ENCODE peak calls at places on chromosomes 7 and 10, in five cellular contexts. E is aorta, C is mucosa of descending colon, G is cardiac fibroblast, F is lower lobe of right lung. V is an unnamed sample.

GRCh38 chr7:4650471-4651047 is 31.5 kb upstream of the FOXK1 start:
- DNase-seq in E (peak), C (no peak), G (peak), F (no peak), V (peak)

GRCh38 chr10:94489976-94490788 is 55.4 kb upstream of the HELLS start:
- DNase-seq in E (no peak), C (no peak), G (no peak), F (no peak), V (no peak)

GRCh38 chr10:17768506-17768905 is 16.5 kb downstream of the TMEM236 start:
- DNase-seq in E (no peak), C (no peak), G (no peak), F (no peak), V (no peak)

GRCh38 chr7:29854257-29854938 is 48.1 kb downstream of the WIPF3 start:
- DNase-seq in E (no peak), C (no peak), G (peak), F (no peak), V (no peak)

GRCh38 chr7:115734643-115735042 is 295.9 kb downstream of the TFEC start:
- DNase-seq in E (no peak), C (no peak), G (no peak), F (no peak), V (no peak)

GRCh38 chr7:2029211-2029905 is 203.4 kb downstream of the MAD1L1 start:
- DNase-seq in E (peak), C (no peak), G (no peak), F (peak), V (no peak)

GRCh38 chr10:30980951-30981616 is 50.6 kb downstream of the ZNF438 start:
- DNase-seq in E (no peak), C (peak), G (peak), F (no peak), V (peak)

GRCh38 chr7:40782836-40783235 is 648.0 kb downstream of the SUGCT start:
- DNase-seq in E (no peak), C (no peak), G (no peak), F (no peak), V (no peak)

GRCh38 chr10:74825371-74826141 is 844 bp upstream of the KAT6B start:
- DNase-seq in E (no peak), C (peak), G (no peak), F (no peak), V (peak)

GRCh38 chr7:132609222-132609621 is 33.0 kb upstream of the PLXNA4 start:
- DNase-seq in E (no peak), C (no peak), G (no peak), F (no peak), V (no peak)

GRCh38 chr7:133688483-133689239 is 435.8 kb downstream of the EXOC4 start:
- DNase-seq in E (no peak), C (no peak), G (peak), F (no peak), V (peak)

GRCh38 chr7:44184221-44184873 is 4.9 kb downstream of the GCK start:
- DNase-seq in E (no peak), C (no peak), G (peak), F (no peak), V (peak)

GRCh38 chr10:27612615-27613014 is 108.5 kb downstream of the RAB18 start:
- DNase-seq in E (no peak), C (no peak), G (no peak), F (no peak), V (peak)

GRCh38 chr10:133388973-133389818 is 4.8 kb upstream of the MTG1 start:
- DNase-seq in E (no peak), C (peak), G (no peak), F (peak), V (no peak)

GRCh38 chr10:34584164-34584563 is 230.9 kb downstream of the PARD3 start:
- DNase-seq in E (no peak), C (no peak), G (peak), F (no peak), V (peak)

GRCh38 chr10:26251925-26252324 is 35.4 kb downstream of the GAD2 start:
- DNase-seq in E (no peak), C (no peak), G (no peak), F (no peak), V (no peak)

GRCh38 chr7:48108959-48109847 is 20.1 kb downstream of the UPP1 start:
- DNase-seq in E (no peak), C (no peak), G (no peak), F (no peak), V (no peak)

GRCh38 chr7:151903249-151904032 is 26.5 kb upstream of the PRKAG2 start:
- DNase-seq in E (no peak), C (no peak), G (no peak), F (no peak), V (no peak)

DNA sequence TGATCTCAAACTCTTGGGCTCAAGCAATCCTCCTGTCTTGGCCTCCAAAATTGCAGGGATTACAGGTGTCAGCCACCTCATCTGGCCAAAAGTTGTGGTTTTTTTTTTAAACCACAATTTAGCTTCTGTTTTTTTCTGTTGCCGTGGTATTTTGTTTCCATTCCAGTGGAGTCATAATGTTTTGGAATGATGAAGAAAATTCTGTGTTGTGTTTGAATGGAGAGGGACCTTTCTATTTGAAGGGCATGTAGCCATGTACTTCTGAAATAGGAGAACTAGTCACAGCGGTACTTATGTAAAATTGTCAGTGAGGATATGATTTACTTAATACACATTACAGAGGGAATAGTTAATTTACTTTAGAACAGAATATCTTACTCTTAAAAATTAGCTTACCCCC is 201.3 kb downstream of the ARL4A start:
- DNase-seq in E (no peak), C (no peak), G (peak), F (no peak), V (peak)
- H3K4me3 ChIP-seq in E (no peak), C (no peak), G (no peak), F (no peak), V (no peak)

GRCh38 chr7:22854158-22855048 is 31.8 kb upstream of the TOMM7 start:
- DNase-seq in E (peak), C (peak), G (peak), F (peak), V (peak)

GRCh38 chr7:22853138-22853537 is 30.5 kb upstream of the TOMM7 start:
- DNase-seq in E (no peak), C (no peak), G (no peak), F (no peak), V (no peak)

GRCh38 chr7:22855049-22855392 is 32.4 kb upstream of the TOMM7 start:
- DNase-seq in E (no peak), C (no peak), G (no peak), F (no peak), V (no peak)

GRCh38 chr7:22851140-22851539 is 28.5 kb upstream of the TOMM7 start:
- DNase-seq in E (no peak), C (no peak), G (no peak), F (no peak), V (no peak)

DNA sequence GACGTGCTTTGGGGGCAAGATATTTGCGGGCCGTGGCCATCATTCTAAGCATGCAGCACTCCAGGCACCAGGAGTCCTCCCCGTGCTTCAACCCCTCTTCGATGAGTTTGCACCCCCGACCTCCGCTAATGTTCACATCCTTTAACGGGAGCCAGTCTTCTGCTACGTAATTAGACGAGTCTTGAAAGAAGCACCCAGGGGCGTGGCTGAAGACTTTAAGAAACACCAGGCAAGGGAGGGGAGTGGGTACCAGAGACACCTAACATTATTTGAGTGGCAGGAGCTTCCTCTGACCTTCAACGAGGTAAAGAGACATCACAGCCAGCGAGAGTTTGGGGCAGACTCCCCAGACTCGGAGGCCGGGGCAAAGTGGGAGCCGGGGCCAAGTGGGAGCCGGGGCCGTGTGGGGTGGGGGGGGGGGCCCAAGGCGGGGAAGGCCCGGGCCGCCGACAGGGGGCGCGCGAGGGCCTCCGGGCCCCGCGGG is 31.1 kb upstream of the TOMM7 start:
- DNase-seq in E (peak), C (peak), G (peak), F (no peak), V (no peak)
- H3K4me3 ChIP-seq in E (no peak), C (peak), G (peak), F (peak), V (peak)

GRCh38 chr10:86651021-86651471 is 3.3 kb upstream of the OPN4 start:
- DNase-seq in E (peak), C (peak), G (no peak), F (no peak), V (no peak)

GRCh38 chr10:86648706-86649426 is 5.5 kb upstream of the OPN4 start:
- DNase-seq in E (no peak), C (peak), G (peak), F (no peak), V (peak)

GRCh38 chr10:86650151-86650550 is 4.2 kb upstream of the OPN4 start:
- DNase-seq in E (no peak), C (no peak), G (no peak), F (no peak), V (no peak)

GRCh38 chr10:86647773-86648705 is 6.3 kb upstream of the OPN4 start:
- DNase-seq in E (no peak), C (no peak), G (no peak), F (no peak), V (no peak)

GRCh38 chr10:86649471-86650150 is 4.7 kb upstream of the OPN4 start:
- DNase-seq in E (no peak), C (no peak), G (no peak), F (no peak), V (no peak)
- H3K4me3 ChIP-seq in E (no peak), C (no peak), G (no peak), F (no peak), V (no peak)

GRCh38 chr10:68543004-68543918 is 15.9 kb upstream of the SLC25A16 start:
- DNase-seq in E (no peak), C (no peak), G (no peak), F (no peak), V (no peak)

GRCh38 chr10:68536973-68537372 is 9.7 kb upstream of the SLC25A16 start:
- DNase-seq in E (no peak), C (no peak), G (no peak), F (no peak), V (no peak)

GRCh38 chr10:68537796-68538195 is 10.5 kb upstream of the SLC25A16 start:
- DNase-seq in E (no peak), C (no peak), G (no peak), F (no peak), V (no peak)

DNA sequence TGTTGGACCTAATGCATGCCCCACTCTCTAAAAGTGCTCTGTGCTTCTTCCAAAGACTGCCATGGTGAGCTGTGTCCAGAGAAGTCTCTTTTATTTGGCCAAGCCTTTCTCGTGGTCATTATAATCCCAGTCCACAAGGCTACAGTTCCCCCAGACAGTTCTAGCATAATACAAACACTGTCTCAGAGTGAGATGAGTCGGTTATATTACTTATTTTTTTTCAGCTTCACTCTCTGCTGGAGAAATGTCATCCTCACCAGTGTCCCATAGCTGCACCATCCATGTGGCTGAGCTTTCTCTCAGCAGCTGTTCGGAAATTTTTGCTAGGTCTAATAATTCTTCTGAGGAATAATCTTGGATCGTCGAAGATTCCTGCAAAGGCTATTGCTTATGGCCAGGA is 14.7 kb upstream of the SLC25A16 start:
- DNase-seq in E (no peak), C (no peak), G (no peak), F (no peak), V (no peak)
- H3K4me3 ChIP-seq in E (no peak), C (no peak), G (no peak), F (no peak), V (no peak)

DNA sequence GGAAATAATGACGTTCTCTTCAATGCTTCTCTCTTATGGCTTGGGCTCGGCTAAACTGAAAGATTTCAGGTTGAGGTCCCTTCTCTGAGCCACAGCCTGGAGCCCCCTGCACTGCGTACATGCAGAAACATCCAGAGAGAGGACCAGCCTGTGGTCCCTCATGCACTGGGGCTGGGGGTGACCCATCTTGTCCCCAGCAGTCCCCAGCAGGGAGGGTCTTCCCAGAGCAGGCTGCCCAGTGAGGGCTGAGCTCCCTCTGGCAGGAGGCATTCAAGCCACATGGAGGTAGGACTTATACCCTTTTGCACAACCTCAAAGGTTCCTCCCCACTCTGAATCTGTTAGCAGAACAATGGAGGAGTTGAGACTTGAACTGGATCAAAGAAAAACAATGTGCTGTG is 7.4 kb downstream of the GDF10 start:
- DNase-seq in E (no peak), C (no peak), G (no peak), F (no peak), V (no peak)
- H3K4me3 ChIP-seq in E (no peak), C (no peak), G (no peak), F (no peak), V (no peak)

DNA sequence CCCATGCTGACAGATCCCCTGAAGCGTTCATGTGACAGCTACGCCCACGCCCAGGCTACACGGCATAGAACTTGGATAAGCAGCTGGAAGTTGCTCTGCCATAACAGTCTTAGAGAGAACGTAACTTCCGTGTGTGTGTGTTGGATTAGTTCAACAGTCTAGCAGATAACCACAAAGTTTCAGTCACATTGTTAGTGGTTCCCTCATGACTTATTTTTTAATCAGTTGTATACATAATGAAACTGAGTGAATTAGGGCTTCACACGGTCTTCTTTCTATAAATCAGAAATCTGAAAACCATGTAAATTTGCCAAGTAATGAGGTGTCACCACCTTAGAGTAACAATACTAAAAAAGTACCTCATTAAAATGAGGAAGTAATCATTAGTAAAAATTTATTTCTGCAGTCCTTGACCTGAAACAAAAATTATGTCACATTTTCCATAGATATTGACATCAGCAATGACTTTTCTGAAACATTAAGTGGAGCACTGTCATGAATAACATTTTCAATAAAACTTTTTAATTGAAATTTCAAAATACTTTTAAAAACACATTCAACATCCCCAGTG is 21.7 kb upstream of the MACC1 start:
- DNase-seq in E (peak), C (peak), G (peak), F (peak), V (no peak)
- H3K4me3 ChIP-seq in E (no peak), C (no peak), G (no peak), F (no peak), V (no peak)

DNA sequence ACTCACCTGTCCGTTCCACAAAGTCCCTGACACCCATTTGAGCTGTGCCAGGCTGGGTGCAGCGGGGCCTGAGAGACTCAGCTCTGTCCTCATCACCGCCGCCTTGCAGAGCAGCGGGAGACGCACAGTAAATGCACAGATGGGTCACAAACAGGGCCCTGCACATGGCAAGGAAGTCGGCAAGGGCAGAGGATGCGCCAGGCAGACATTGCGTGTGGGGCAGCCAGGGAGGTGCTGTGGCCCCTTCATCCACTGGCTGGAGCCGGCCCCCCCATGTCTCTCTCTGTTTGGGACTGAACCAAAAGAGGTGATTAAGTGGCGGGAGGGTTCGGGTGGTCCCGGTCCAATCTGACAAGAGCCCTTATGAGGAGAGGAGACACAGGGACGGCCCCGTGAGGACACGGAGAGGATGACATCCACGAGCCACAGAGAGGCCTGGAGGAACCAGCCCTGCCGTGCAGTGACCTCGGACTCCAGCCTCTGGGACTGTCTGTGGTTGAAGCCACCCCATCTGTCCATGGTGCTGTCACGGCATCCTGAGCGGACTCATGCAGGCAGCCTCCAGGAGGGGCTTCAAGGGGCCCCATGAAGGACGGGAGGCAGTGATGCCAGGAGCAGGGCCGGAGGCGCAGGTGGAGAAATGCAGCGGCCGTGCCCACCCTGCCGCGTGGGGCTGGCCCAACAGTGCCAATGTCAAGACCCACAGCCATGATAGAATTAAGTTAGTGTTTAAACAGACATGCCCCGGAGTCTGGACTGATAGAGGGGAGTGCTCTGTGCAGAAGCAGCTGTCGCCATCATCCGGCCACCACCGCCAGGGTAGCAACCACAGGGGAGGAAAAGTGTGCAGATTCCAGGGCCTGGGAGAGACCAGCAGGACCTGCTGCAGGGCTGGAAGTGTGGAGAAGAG is 28.4 kb upstream of the FOXL3 start:
- DNase-seq in E (peak), C (no peak), G (no peak), F (peak), V (no peak)
- H3K4me3 ChIP-seq in E (no peak), C (no peak), G (no peak), F (no peak), V (no peak)

GRCh38 chr7:149284850-149285580 is 23.0 kb downstream of the ZNF783 start:
- DNase-seq in E (peak), C (peak), G (peak), F (peak), V (peak)
- H3K4me3 ChIP-seq in E (peak), C (no peak), G (peak), F (peak), V (peak)

DNA sequence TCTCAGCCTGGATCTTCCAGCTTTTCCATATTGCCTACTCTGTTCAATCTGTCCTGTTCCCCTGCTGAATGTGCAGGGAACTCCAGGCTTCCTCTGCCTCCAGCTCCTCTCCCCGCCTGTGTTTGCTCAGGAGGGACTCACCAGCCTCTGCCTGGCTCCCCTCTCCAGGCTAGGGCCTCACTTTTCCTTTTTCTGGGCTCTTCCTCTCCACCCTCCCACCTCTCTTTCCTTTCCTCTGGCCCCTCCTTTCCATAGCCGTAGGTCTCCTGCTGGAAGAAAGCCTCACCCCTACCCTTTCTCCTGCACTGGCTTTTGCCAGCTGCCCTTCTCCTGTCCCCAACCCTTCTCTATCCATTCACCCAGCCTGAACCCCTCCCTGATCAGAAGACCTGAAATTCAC is 25.0 kb downstream of the PILRA start:
- DNase-seq in E (no peak), C (no peak), G (no peak), F (no peak), V (no peak)
- H3K4me3 ChIP-seq in E (no peak), C (no peak), G (no peak), F (no peak), V (no peak)

DNA sequence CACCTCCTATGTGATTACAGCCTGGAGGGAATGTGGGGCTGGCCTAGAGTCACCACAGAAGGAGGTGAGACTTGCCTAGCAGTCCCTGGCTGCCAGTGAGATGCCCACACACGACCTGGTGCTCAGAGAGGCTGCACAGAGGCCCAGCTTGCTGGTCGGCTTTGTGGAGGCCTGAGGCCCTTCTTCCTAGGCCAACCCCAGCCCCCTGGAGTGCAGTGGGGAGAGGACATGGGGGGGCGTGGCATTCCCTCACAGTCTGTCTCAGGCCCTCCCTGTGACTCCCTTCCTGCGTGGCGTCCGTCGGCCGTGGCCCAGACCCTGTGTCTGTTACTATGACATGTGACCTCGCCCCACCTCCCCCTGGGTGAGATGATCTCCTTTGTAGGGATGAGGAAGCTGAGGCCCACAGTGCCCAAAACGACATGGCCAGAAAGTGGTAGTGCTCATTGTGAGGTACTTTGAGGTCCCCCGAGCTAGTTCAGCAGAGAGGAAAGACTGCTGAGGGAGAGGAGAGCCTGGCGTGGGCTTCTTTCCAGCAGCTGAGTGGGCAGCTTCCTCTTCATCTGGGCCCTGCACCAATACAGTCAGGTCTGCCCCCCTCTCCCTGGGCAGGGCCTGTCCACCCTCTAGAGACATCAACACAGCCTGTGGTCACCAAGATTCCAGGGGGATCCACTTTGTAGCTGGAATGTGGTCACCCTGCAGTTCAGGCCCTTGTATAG is 29.7 kb downstream of the UNC5B start:
- DNase-seq in E (peak), C (peak), G (peak), F (no peak), V (no peak)
- H3K4me3 ChIP-seq in E (no peak), C (no peak), G (no peak), F (no peak), V (no peak)